ENCODE peak calls at places on chromosomes 3 and 15, in seven cellular contexts. B is A673; N is stimulated activated CD4-positive, alpha-beta T cell treated with anti-CD3 and anti-CD28 coated beads, Interleukin-12 subunit alpha, Interleukin-12 subunit beta, amount 100 ng/mL, for 24 hours; I is body of pancreas; T is T-helper 9 cell; P is activated T-helper 1 cell treated with anti-CD3 and anti-CD28 coated beads, Interleukin-12 subunit alpha, Interleukin-12 subunit beta, Interleukin-2, Interleukin-4 antibody, amounts not matched to agents 30 ng/mL and 10 ng/mL and 1 ng/mL, durations not matched to agents 14 hours and 24 hours and 36 hours; Q is coronary artery. D is an unnamed sample.

GRCh38 chr3:196377321-196377720 is 39.1 kb upstream of the TM4SF19 start:
- DNase-seq in Q (no peak), B (no peak), N (no peak), T (no peak), P (no peak), I (no peak), D (no peak)

GRCh38 chr3:61829301-61830110 is 268.1 kb downstream of the PTPRG start:
- DNase-seq in B (no peak), I (peak), T (no peak), P (no peak), N (no peak), Q (no peak), D (no peak)

GRCh38 chr3:171833775-171834460 is 9.2 kb upstream of the TMEM212 start:
- DNase-seq in P (no peak), Q (no peak), I (no peak), N (no peak), B (peak), T (no peak), D (peak)

GRCh38 chr3:59313365-59313764 is 263.5 kb upstream of the CFAP20DC start:
- DNase-seq in Q (no peak), T (peak), N (peak), B (peak), P (peak), I (peak), D (peak)

GRCh38 chr15:62071711-62072308 is 5.0 kb downstream of the C2CD4A start:
- DNase-seq in N (no peak), B (peak), T (no peak), P (no peak), Q (no peak), I (no peak), D (peak)

GRCh38 chr3:57757642-57758297 is 1.7 kb downstream of the SLMAP start:
- DNase-seq in T (no peak), B (peak), N (no peak), Q (no peak), I (no peak), P (no peak), D (peak)

GRCh38 chr15:56243117-56243773 is 434 bp downstream of the RFX7 start:
- DNase-seq in P (peak), B (peak), N (peak), Q (peak), T (no peak), I (peak), D (no peak)

GRCh38 chr15:81411969-81412633 is 38.1 kb upstream of the TMC3 start:
- DNase-seq in Q (no peak), P (no peak), T (no peak), I (no peak), N (no peak), B (no peak), D (no peak)

GRCh38 chr3:21672303-21672702 is 78.7 kb downstream of the ZNF385D start:
- DNase-seq in P (no peak), B (no peak), Q (no peak), T (no peak), I (no peak), N (no peak), D (peak)

GRCh38 chr15:79034284-79034683 is 56.3 kb downstream of the RASGRF1 start:
- DNase-seq in Q (no peak), T (no peak), P (no peak), I (no peak), B (no peak), N (no peak), D (no peak)

GRCh38 chr3:100024520-100025303 is 89.6 kb downstream of the FILIP1L start:
- DNase-seq in T (no peak), B (no peak), N (no peak), P (no peak), Q (no peak), I (no peak), D (peak)

GRCh38 chr3:11908981-11909698 is 62.5 kb upstream of the TAMM41 start:
- DNase-seq in B (no peak), P (no peak), T (no peak), N (no peak), Q (no peak), I (no peak), D (no peak)

GRCh38 chr3:157336252-157337009 is 100.2 kb upstream of the PTX3 start:
- DNase-seq in N (no peak), T (no peak), Q (no peak), B (no peak), P (no peak), I (no peak), D (no peak)

GRCh38 chr3:172007065-172007370 is 32.4 kb upstream of the FNDC3B start:
- DNase-seq in P (no peak), N (no peak), I (no peak), Q (no peak), B (no peak), T (no peak), D (no peak)

GRCh38 chr3:17179381-17180205 is 294.8 kb downstream of the PLCL2 start:
- DNase-seq in T (no peak), N (no peak), B (peak), I (no peak), P (no peak), Q (no peak), D (peak)

GRCh38 chr3:72346526-72346926 is 501.7 kb downstream of the SHQ1 start:
- DNase-seq in I (no peak), P (no peak), B (no peak), N (no peak), Q (no peak), T (no peak), D (peak)

GRCh38 chr15:29924750-29925149 is 102.5 kb upstream of the TJP1 start:
- DNase-seq in T (no peak), B (peak), Q (no peak), P (no peak), N (no peak), I (peak), D (peak)

GRCh38 chr3:183013074-183013473 is 32.7 kb upstream of the DCUN1D1 start:
- DNase-seq in P (no peak), Q (no peak), T (no peak), I (no peak), N (no peak), B (no peak), D (no peak)

GRCh38 chr15:44584162-44584749 is 47.3 kb downstream of the EIF3J start:
- DNase-seq in I (peak), T (peak), Q (no peak), P (peak), N (peak), B (peak), D (peak)

GRCh38 chr3:127748754-127749327 is 73.5 kb downstream of the MGLL start:
- DNase-seq in N (no peak), P (no peak), I (peak), T (no peak), B (no peak), Q (no peak), D (peak)

GRCh38 chr3:190159902-190160435 is 39.3 kb upstream of the P3H2 start:
- DNase-seq in N (no peak), T (no peak), B (no peak), Q (no peak), I (no peak), P (no peak), D (no peak)

GRCh38 chr15:68366314-68366713 is 65.6 kb downstream of the ITGA11 start:
- DNase-seq in B (peak), I (no peak), P (no peak), T (no peak), N (no peak), Q (no peak), D (no peak)

GRCh38 chr3:171873561-171873960 is 30.4 kb downstream of the TMEM212 start:
- DNase-seq in B (peak), T (no peak), P (no peak), N (no peak), I (no peak), Q (no peak), D (peak)

GRCh38 chr15:69722924-69723323 is 270.3 kb downstream of the RPLP1 start:
- DNase-seq in N (no peak), Q (no peak), B (no peak), I (no peak), P (no peak), T (no peak), D (no peak)

GRCh38 chr3:127445581-127446368 is 144.8 kb downstream of the TPRA1 start:
- DNase-seq in T (no peak), N (no peak), I (peak), P (no peak), B (no peak), Q (peak), D (no peak)

GRCh38 chr3:80970292-80970691 is 791.2 kb downstream of the GBE1 start:
- DNase-seq in Q (no peak), P (no peak), T (no peak), N (no peak), B (no peak), I (no peak), D (no peak)

GRCh38 chr3:192929755-192930491 is 12.3 kb upstream of the MB21D2 start:
- DNase-seq in Q (no peak), P (no peak), T (no peak), B (no peak), N (no peak), I (no peak), D (no peak)

GRCh38 chr15:85312925-85313324 is 67.5 kb upstream of the AKAP13 start:
- DNase-seq in P (no peak), B (peak), T (no peak), I (no peak), N (no peak), Q (no peak), D (peak)

D was measured in renal cortical epithelial cell.